ENCODE peak calls at places on chromosomes 3 and 15, in four cellular contexts. X, S, B and N are unnamed samples.

GRCh38 chr15:71008250-71008870 is 106.9 kb upstream of the THSD4 start:
- DNase-seq in X (no peak), S (no peak), B (no peak), N (no peak)

GRCh38 chr15:58762731-58763130 is 8.4 kb upstream of the MINDY2 start:
- DNase-seq in X (no peak), S (no peak), B (no peak), N (no peak)

GRCh38 chr3:171192176-171192854 is 165.8 kb upstream of the SLC2A2 start:
- DNase-seq in X (no peak), S (no peak), B (peak; percentile 85), N (peak; percentile 66)

GRCh38 chr3:128316456-128316855 is 150.2 kb downstream of the DNAJB8 start:
- DNase-seq in X (peak; percentile 47), S (peak; percentile 34), B (no peak), N (no peak)

GRCh38 chr15:98154863-98155262 is 194.4 kb downstream of the ARRDC4 start:
- DNase-seq in X (no peak), S (no peak), B (peak; percentile 22), N (no peak)

GRCh38 chr3:160196511-160197104 is 28.6 kb upstream of the C3orf80 start:
- DNase-seq in X (peak; percentile 79), S (no peak), B (no peak), N (no peak)

GRCh38 chr3:179958143-179958542 is 78.6 kb downstream of the PEX5L start:
- DNase-seq in X (no peak), S (no peak), B (no peak), N (no peak)

GRCh38 chr3:72311425-72311824 is 526.5 kb upstream of the PROK2 start:
- DNase-seq in X (no peak), S (no peak), B (no peak), N (no peak)

GRCh38 chr3:108223928-108224327 is 1.7 kb upstream of the IFT57 start:
- DNase-seq in X (no peak), S (no peak), B (peak; percentile 52), N (no peak)

GRCh38 chr3:29711255-29711771 is 430.4 kb downstream of the RBMS3 start:
- DNase-seq in X (no peak), S (no peak), B (peak; percentile 31), N (no peak)

GRCh38 chr3:113218011-113218678 is 6.8 kb downstream of the BOC start:
- DNase-seq in X (no peak), S (no peak), B (no peak), N (peak; percentile 61)

GRCh38 chr3:14397940-14398800 is 4.2 kb upstream of the SLC6A6 start:
- DNase-seq in X (no peak), S (no peak), B (no peak), N (no peak)

GRCh38 chr15:67064607-67065530 is 533 bp upstream of the SMAD3 start:
- DNase-seq in X (peak; percentile 82), S (no peak), B (no peak), N (peak; percentile 78)

GRCh38 chr3:100111728-100112127 is 2.6 kb downstream of the FILIP1L start:
- DNase-seq in X (no peak), S (no peak), B (no peak), N (no peak)

GRCh38 chr3:97981886-97982285 is 9.7 kb upstream of the RIOX2 start:
- DNase-seq in X (no peak), S (no peak), B (peak; percentile 26), N (no peak)

GRCh38 chr15:24857777-24858176 is 97.0 kb upstream of the SNRPN start:
- DNase-seq in X (no peak), S (no peak), B (peak; percentile 45), N (no peak)

GRCh38 chr15:37034835-37035234 is 65.5 kb downstream of the MEIS2 start:
- DNase-seq in X (no peak), S (no peak), B (no peak), N (peak; percentile 35)

GRCh38 chr3:46130631-46131310 is 77.3 kb downstream of the CCR1 start:
- DNase-seq in X (no peak), S (no peak), B (no peak), N (no peak)

GRCh38 chr3:61155701-61156292 is 95.5 kb downstream of the FHIT start:
- DNase-seq in X (no peak), S (no peak), B (no peak), N (no peak)

GRCh38 chr15:70358011-70358819 is 260.5 kb upstream of the TLE3 start:
- DNase-seq in X (peak; percentile 47), S (no peak), B (no peak), N (peak; percentile 51)

GRCh38 chr15:87619161-87619960 is 637.2 kb downstream of the NTRK3 start:
- DNase-seq in X (no peak), S (no peak), B (peak; percentile 64), N (peak; percentile 49)

GRCh38 chr15:84079885-84080777 is 155.4 kb upstream of the GOLGA6L4 start:
- DNase-seq in X (no peak), S (no peak), B (peak; percentile 17), N (no peak)

GRCh38 chr3:17491601-17492000 is 250.8 kb downstream of the TBC1D5 start:
- DNase-seq in X (no peak), S (no peak), B (peak; percentile 84), N (no peak)

GRCh38 chr3:141863497-141863896 is 12.9 kb upstream of the ATP1B3 start:
- DNase-seq in X (no peak), S (no peak), B (no peak), N (no peak)

GRCh38 chr15:83732196-83732595 is 78.3 kb downstream of the ADAMTSL3 start:
- DNase-seq in X (no peak), S (no peak), B (no peak), N (no peak)

GRCh38 chr3:105676621-105677300 is 192.1 kb downstream of the CBLB start:
- DNase-seq in X (no peak), S (no peak), B (no peak), N (no peak)

GRCh38 chr3:146169891-146170290 is 8.9 kb upstream of the PLOD2 start:
- DNase-seq in X (no peak), S (no peak), B (no peak), N (no peak)

GRCh38 chr3:3799173-3800075 is at the start of gene LRRN1:
- DNase-seq in X (no peak), S (no peak), B (no peak), N (peak; percentile 80)

GRCh38 chr3:31364188-31364587 is 168.5 kb upstream of the STT3B start:
- DNase-seq in X (no peak), S (no peak), B (peak; percentile 20), N (no peak)

GRCh38 chr3:186882881-186883685 is 40.6 kb downstream of the ADIPOQ start:
- DNase-seq in X (no peak), S (no peak), B (peak; percentile 40), N (no peak)

GRCh38 chr15:90063733-90064247 is 38.5 kb downstream of the IDH2 start:
- DNase-seq in X (no peak), S (no peak), B (no peak), N (no peak)
- H3K27ac ChIP-seq in X (peak overlapping the region; percentile 83), S (no peak overlapping the region), B (no peak overlapping the region), N (no peak overlapping the region)

DNA sequence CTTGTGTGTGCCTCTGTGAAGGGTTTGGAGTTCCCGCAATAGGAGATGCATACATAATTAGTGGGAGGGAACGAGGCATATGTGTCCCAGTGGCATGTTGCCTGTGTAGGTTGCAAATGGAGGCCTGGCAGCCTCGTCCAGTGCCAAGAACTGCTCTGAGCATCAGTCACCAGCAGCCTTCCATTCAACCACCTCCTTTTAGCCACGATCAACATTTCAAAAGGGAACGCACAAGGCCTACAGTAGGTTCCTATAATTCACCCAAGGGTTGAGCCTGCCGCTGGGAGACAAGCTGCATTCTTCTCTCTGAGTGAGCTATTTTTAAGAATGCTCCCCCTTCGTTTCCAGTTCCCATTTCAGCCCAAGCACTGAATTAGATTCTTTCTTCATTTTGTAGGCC is 78.8 kb upstream of the CTNNB1 start:
- DNase-seq in X (peak; percentile 40), S (no peak), B (no peak), N (no peak)
- H3K27ac ChIP-seq in X (no peak overlapping the region), S (no peak overlapping the region), B (no peak overlapping the region), N (no peak overlapping the region)

DNA sequence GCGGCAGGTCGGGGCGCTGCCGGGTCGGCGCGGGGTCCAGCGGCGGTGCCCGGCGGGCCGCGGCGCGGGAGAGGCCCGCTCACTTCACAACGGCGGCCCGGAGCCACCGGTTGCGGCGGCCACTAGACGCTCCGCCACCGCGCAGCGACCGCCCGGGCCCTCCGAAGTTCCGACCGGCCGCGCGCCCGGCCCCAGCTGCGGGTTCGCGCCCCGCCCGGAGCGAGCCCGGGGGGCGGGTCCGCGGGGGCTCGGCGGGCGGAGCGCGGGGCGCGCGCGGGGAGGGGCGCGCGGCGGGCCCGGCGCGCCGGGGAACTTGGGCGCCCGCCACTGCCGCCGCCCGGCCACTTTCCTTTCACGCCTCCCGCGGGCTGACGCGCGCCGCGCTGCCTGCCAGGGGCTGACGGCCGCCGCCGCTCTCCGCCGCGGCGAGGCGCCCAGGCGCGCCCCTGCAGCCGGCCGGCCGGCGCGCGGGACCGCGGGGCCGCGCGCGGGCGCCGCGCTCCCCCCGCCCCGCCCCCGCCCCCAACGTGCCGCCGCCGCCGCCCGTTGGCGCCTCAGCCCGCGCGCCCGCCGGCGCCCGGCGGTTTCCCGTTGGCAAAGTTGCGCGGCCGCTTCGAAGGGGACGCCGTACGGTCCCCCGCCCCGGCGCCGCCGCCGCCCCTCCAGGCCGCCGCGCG is 628 bp downstream of the SFMBT1 start:
- DNase-seq in X (no peak), S (peak; percentile 53), B (peak; percentile 39), N (peak; percentile 30)
- H3K27ac ChIP-seq in X (peak overlapping the region; percentile 72), S (peak overlapping the region; percentile 66), B (peak overlapping the region; percentile 62), N (peak overlapping the region; percentile 82)

GRCh38 chr15:96311639-96312038 is 18.9 kb upstream of the NR2F2 start:
- DNase-seq in X (no peak), S (no peak), B (no peak), N (no peak)
- H3K27ac ChIP-seq in X (peak overlapping the region; percentile 63), S (no peak overlapping the region), B (no peak overlapping the region), N (no peak overlapping the region)

GRCh38 chr3:139450155-139450554 is 26.2 kb downstream of the RBP2 start:
- DNase-seq in X (no peak), S (no peak), B (no peak), N (no peak)
- H3K27ac ChIP-seq in X (no peak overlapping the region), S (no peak overlapping the region), B (no peak overlapping the region), N (no peak overlapping the region)

DNA sequence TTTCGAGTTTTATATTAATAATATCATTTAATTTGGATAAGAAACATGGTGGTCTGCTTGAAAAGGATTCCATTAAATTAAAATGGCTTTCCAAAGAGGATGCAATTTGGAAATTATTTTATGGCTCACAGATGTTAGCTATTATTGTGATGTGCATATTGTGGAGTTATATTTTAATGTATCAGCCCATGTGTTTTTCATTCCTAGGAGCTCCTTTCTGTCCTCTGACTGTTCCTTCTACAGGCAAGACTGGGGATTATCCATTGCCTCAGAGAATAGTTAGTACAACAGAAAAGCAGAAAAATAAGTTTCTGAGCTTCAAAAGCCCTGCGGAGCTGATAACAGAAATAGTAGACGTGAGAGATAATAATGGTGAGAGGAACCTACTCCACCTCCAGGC is 376.7 kb upstream of the PDZRN3 start:
- DNase-seq in X (no peak), S (no peak), B (no peak), N (no peak)
- H3K27ac ChIP-seq in X (no peak overlapping the region), S (no peak overlapping the region), B (no peak overlapping the region), N (no peak overlapping the region)

DNA sequence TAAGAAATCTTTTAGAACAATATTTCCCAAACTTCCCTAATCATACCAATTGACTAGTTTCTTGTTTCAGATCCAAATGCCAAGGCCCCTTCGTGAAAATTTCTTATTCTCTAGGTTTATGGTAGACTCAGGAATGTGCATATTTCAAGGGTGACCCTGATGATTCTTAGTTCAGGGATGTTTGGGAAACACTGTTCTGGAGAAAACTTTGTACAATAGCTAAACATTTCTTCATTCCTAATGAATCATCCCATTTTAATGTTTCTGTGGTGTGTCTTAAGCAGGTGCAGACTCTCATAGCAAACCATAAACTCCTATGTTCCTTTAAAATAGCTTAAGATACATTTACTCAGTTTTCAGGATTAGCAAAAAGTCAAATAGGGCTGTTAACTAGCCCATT is 314.5 kb downstream of the TIGIT start:
- DNase-seq in X (no peak), S (no peak), B (peak; percentile 80), N (no peak)
- H3K27ac ChIP-seq in X (no peak overlapping the region), S (no peak overlapping the region), B (peak overlapping the region; percentile 72), N (peak overlapping the region; percentile 50)